ENCODE peak calls at places on chromosome 18, in seven cellular contexts. D is SJSA1, Z is neural progenitor cell, J is H9, H is mammary epithelial cell, S is neuronal stem cell, C is astrocyte. V is an unnamed sample.

GRCh38 chr18:13713455-13714055 is 12.8 kb downstream of the FAM210A start:
- DNase-seq in D (no peak), Z (no peak), J (no peak), H (no peak), S (no peak), C (no peak), V (no peak)

GRCh38 chr18:67652296-67652695 is 135.8 kb upstream of the DSEL start:
- DNase-seq in D (no peak), Z (no peak), J (no peak), H (no peak), S (no peak), C (no peak), V (no peak)

GRCh38 chr18:3798032-3798431 is 348.1 kb downstream of the TGIF1 start:
- DNase-seq in D (no peak), Z (no peak), J (no peak), H (no peak), S (no peak), C (no peak), V (no peak)

GRCh38 chr18:74498712-74499629 is 2.8 kb downstream of the CNDP2 start:
- DNase-seq in D (no peak), Z (no peak), J (no peak), H (no peak), S (no peak), C (peak), V (no peak)

GRCh38 chr18:22703883-22704626 is 229.1 kb upstream of the RBBP8 start:
- DNase-seq in D (no peak), Z (peak), J (no peak), H (peak), S (peak), C (peak), V (no peak)

GRCh38 chr18:57787068-57787682 is 15.9 kb downstream of the ATP8B1 start:
- DNase-seq in D (no peak), Z (no peak), J (no peak), H (no peak), S (no peak), C (no peak), V (no peak)

GRCh38 chr18:9101730-9102390 is 639 bp upstream of the NDUFV2 start:
- DNase-seq in D (no peak), Z (no peak), J (no peak), H (peak), S (no peak), C (peak), V (peak)

GRCh38 chr18:58004317-58004716 is 39.7 kb upstream of the NEDD4L start:
- DNase-seq in D (no peak), Z (no peak), J (no peak), H (peak), S (no peak), C (peak), V (no peak)

GRCh38 chr18:27627927-27628326 is 442.8 kb upstream of the CHST9 start:
- DNase-seq in D (no peak), Z (peak), J (peak), H (no peak), S (no peak), C (no peak), V (no peak)

GRCh38 chr18:77346446-77346845 is 96.8 kb downstream of the GALR1 start:
- DNase-seq in D (no peak), Z (no peak), J (no peak), H (no peak), S (no peak), C (peak), V (no peak)

GRCh38 chr18:8854962-8855361 is 149.6 kb downstream of the MTCL1 start:
- DNase-seq in D (no peak), Z (no peak), J (no peak), H (no peak), S (no peak), C (no peak), V (peak)

GRCh38 chr18:28713026-28713425 is 536.1 kb upstream of the CDH2 start:
- DNase-seq in D (no peak), Z (no peak), J (no peak), H (no peak), S (no peak), C (no peak), V (no peak)

GRCh38 chr18:58313491-58314032 is 269.5 kb downstream of the NEDD4L start:
- DNase-seq in D (no peak), Z (no peak), J (no peak), H (peak), S (no peak), C (no peak), V (peak)

GRCh38 chr18:51135361-51135760 is 62.1 kb downstream of the MEX3C start:
- DNase-seq in D (no peak), Z (no peak), J (no peak), H (peak), S (no peak), C (peak), V (peak)

GRCh38 chr18:76572517-76573247 is 77.6 kb upstream of the ZNF516 start:
- DNase-seq in D (no peak), Z (no peak), J (no peak), H (no peak), S (no peak), C (no peak), V (no peak)

GRCh38 chr18:4412286-4412685 is 42.8 kb downstream of the DLGAP1 start:
- DNase-seq in D (no peak), Z (no peak), J (no peak), H (no peak), S (no peak), C (no peak), V (no peak)

GRCh38 chr18:27605107-27605834 is 420.2 kb upstream of the CHST9 start:
- DNase-seq in D (peak), Z (peak), J (peak), H (peak), S (peak), C (peak), V (peak)

GRCh38 chr18:62763101-62763521 is 47.8 kb downstream of the PHLPP1 start:
- DNase-seq in D (no peak), Z (no peak), J (no peak), H (peak), S (no peak), C (no peak), V (no peak)

GRCh38 chr18:45687617-45688016 is 36.4 kb upstream of the SLC14A1 start:
- DNase-seq in D (no peak), Z (no peak), J (no peak), H (no peak), S (no peak), C (no peak), V (peak)

GRCh38 chr18:78900938-78901909 is 78.4 kb upstream of the SALL3 start:
- DNase-seq in D (no peak), Z (no peak), J (no peak), H (no peak), S (no peak), C (no peak), V (peak)

GRCh38 chr18:22999212-22999611 is 66.1 kb downstream of the RBBP8 start:
- DNase-seq in D (no peak), Z (peak), J (no peak), H (no peak), S (no peak), C (peak), V (peak)

GRCh38 chr18:55732227-55733106 is 144.5 kb upstream of the TCF4 start:
- DNase-seq in D (no peak), Z (no peak), J (no peak), H (no peak), S (no peak), C (peak), V (peak)

GRCh38 chr18:22387787-22388186 is 29.9 kb downstream of the CTAGE1 start:
- DNase-seq in D (no peak), Z (no peak), J (no peak), H (no peak), S (no peak), C (no peak), V (no peak)

GRCh38 chr18:10514082-10514481 is 11.7 kb upstream of the NAPG start:
- DNase-seq in D (no peak), Z (no peak), J (no peak), H (no peak), S (no peak), C (no peak), V (no peak)

GRCh38 chr18:8890957-8891464 is 185.7 kb downstream of the MTCL1 start:
- DNase-seq in D (peak), Z (peak), J (peak), H (peak), S (peak), C (peak), V (peak)

GRCh38 chr18:616380-616995 is 19.7 kb downstream of the CLUL1 start:
- DNase-seq in D (no peak), Z (peak), J (no peak), H (peak), S (no peak), C (peak), V (peak)

GRCh38 chr18:57243624-57244179 is 96.8 kb downstream of the BOD1L2 start:
- DNase-seq in D (no peak), Z (no peak), J (no peak), H (no peak), S (no peak), C (no peak), V (no peak)

GRCh38 chr18:55228191-55228590 is 268.9 kb upstream of the CCDC68 start:
- DNase-seq in D (peak), Z (peak), J (no peak), H (no peak), S (peak), C (peak), V (peak)

GRCh38 chr18:59787998-59788875 is 91.0 kb upstream of the CCBE1 start:
- DNase-seq in D (peak), Z (no peak), J (no peak), H (peak), S (no peak), C (peak), V (peak)

GRCh38 chr18:74378179-74378682 is 62.6 kb downstream of the C18orf63 start:
- DNase-seq in D (peak), Z (no peak), J (no peak), H (no peak), S (no peak), C (no peak), V (peak)

GRCh38 chr18:6920099-6920955 is 190.8 kb downstream of the ARHGAP28 start:
- DNase-seq in D (peak), Z (peak), J (peak), H (peak), S (peak), C (peak), V (peak)

GRCh38 chr18:35182151-35182550 is 58.7 kb upstream of the ZNF397 start:
- DNase-seq in D (no peak), Z (no peak), J (no peak), H (no peak), S (no peak), C (no peak), V (no peak)

GRCh38 chr18:7116001-7116831 is 1.4 kb downstream of the LAMA1 start:
- DNase-seq in D (no peak), Z (peak), J (peak), H (peak), S (peak), C (peak), V (no peak)

GRCh38 chr18:34993289-34993688 is 47.9 kb upstream of the MAPRE2 start:
- DNase-seq in D (no peak), Z (no peak), J (no peak), H (peak), S (no peak), C (no peak), V (no peak)

GRCh38 chr18:59853380-59853779 is 46.4 kb upstream of the PMAIP1 start:
- DNase-seq in D (no peak), Z (no peak), J (no peak), H (no peak), S (no peak), C (no peak), V (peak)

GRCh38 chr18:9108911-9109310 is 6.4 kb downstream of the NDUFV2 start:
- DNase-seq in D (no peak), Z (no peak), J (no peak), H (no peak), S (no peak), C (no peak), V (no peak)

GRCh38 chr18:74381621-74382350 is 66.1 kb downstream of the C18orf63 start:
- DNase-seq in D (peak), Z (no peak), J (no peak), H (no peak), S (no peak), C (no peak), V (no peak)

GRCh38 chr18:33960393-33960792 is 264.3 kb downstream of the NOL4 start:
- DNase-seq in D (no peak), Z (no peak), J (no peak), H (no peak), S (no peak), C (no peak), V (no peak)

DNA sequence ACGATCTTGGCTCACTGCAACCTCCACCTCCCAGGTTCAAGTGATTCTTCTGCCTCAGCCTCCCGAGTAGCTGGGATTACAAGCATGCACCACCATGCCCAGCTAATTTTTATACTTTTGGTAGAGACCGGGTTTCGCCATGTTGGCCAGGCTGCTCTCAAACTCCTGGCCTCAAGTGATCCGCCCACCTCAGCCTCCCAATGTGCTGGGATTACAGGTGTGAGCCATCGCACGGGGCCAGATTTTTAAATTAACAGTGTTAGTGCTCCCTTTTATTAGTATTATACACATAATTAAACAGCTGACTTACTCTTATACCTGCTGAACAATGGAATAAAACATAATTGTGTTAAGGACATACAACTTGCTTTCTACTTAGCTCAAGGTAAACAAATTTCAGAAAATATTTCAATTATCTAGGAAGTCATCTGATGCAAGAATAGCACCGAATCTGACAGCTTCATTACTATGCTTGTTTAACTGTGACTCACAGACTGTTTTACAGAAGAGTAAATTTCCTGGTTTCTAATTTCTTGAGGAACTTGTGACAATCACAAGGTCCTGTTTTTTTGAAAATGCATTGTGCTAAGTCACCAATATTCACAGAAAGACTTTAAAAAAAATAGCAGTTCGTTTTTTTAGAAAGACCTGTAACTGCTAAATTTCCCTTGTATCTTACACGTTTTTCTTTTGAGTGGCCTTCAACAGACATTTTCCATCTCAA is 51.2 kb downstream of the SPIRE1 start:
- DNase-seq in D (no peak), Z (no peak), J (no peak), H (peak), S (no peak), C (peak), V (peak)
- H3K27ac ChIP-seq in D (peak), Z (no peak), J (no peak), H (peak), S (no peak), C (peak), V (peak)

DNA sequence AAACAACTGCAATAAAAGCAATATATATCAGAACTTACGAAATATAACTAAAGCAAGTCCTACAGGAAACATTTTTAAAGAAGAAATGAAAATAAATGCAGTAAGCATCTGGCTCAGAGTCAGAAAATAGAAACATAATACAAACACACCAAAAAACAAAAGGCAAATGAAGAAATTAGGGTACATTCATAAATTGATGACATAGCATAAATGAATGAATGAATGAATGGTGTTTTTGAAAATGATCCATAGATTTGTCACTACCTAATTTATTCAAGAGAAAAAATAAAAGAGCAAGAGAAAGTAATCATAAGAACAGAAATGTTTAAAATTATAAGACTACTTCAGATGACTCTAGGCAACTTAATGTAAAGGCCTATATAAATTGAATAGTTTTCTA is 226.1 kb upstream of the CDH20 start:
- DNase-seq in D (no peak), Z (no peak), J (no peak), H (no peak), S (no peak), C (no peak), V (no peak)
- H3K27ac ChIP-seq in D (no peak), Z (no peak), J (no peak), H (no peak), S (no peak), C (no peak), V (no peak)

DNA sequence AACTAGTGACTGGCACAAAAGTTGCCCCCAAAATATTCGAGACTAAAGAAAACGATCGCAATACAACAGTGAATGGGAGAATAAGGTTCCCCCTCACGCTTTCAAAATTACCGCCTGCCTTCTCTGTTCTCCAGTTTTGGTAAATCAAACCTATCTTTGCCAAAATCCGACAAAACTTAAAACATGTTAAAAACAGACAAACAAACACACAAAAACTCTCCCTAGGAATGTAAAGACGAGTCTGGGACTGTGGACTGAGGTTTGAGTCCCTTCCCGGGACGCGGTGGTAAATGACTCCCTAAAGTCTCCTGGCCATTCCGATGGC is 435 bp upstream of the IMPACT start:
- DNase-seq in D (no peak), Z (no peak), J (no peak), H (no peak), S (no peak), C (no peak), V (no peak)
- H3K27ac ChIP-seq in D (peak), Z (peak), J (peak), H (peak), S (peak), C (peak), V (peak)

GRCh38 chr18:36420826-36421225 is 123.3 kb downstream of the FHOD3 start:
- DNase-seq in D (no peak), Z (no peak), J (no peak), H (no peak), S (no peak), C (peak), V (no peak)
- H3K27ac ChIP-seq in D (no peak), Z (no peak), J (no peak), H (no peak), S (no peak), C (no peak), V (peak)

DNA sequence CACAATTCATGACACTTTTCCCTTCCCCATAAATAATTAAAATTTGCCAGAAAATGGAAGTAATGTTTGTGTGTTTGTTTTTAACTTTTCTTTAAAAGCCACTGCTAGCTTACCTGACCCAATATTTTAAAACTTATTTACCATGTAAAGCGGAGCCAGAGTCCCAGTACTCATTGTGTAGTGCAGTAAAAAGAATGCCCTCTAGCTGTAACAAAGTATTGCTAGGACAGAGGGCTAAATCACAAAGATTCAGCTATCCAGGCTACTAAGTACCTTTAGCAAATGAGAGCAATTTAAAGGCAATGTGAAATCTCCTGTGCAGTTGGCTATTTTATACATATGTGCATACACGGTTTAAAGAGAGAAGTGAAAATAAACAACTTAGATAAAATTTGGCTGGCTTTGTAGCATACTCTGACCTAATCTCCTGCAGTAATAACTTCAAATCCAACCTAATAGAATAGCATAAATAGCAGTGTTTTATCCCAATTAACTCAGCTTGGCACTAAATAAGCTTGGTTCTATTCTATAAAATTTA is 997.4 kb upstream of the PIK3C3 start:
- DNase-seq in D (no peak), Z (peak), J (no peak), H (no peak), S (no peak), C (no peak), V (no peak)
- H3K27ac ChIP-seq in D (no peak), Z (no peak), J (no peak), H (no peak), S (no peak), C (no peak), V (no peak)

V was measured in osteoblast.